ENCODE peak calls at places on chromosome 4, in six cellular contexts. One of them, this sample, is unnamed.
A peak's percentile ranks its signal among the peaks of the same experiment; 100 is the strongest.

GRCh38 chr4:115213705-115214104 is 100.3 kb upstream of the NDST4 start:
- DNase-seq in mesendoderm: no peak
- DNase-seq in H1: no peak
- DNase-seq in IMR-90: no peak
- DNase-seq in neuronal stem cell: no peak
- DNase-seq in H9: no peak
- DNase-seq in this sample: no peak

GRCh38 chr4:168886361-168886760 is 123.7 kb downstream of the CBR4 start:
- DNase-seq in mesendoderm: peak; percentile 80
- DNase-seq in H1: no peak
- DNase-seq in IMR-90: peak; percentile 81
- DNase-seq in neuronal stem cell: no peak
- DNase-seq in H9: no peak
- DNase-seq in this sample: peak; percentile 70

GRCh38 chr4:16775411-16776154 is 122.9 kb downstream of the LDB2 start:
- DNase-seq in mesendoderm: no peak
- DNase-seq in H1: no peak
- DNase-seq in IMR-90: no peak
- DNase-seq in neuronal stem cell: no peak
- DNase-seq in H9: no peak
- DNase-seq in this sample: no peak

GRCh38 chr4:88969271-88969670 is 87.7 kb downstream of the FAM13A start:
- DNase-seq in mesendoderm: no peak
- DNase-seq in H1: no peak
- DNase-seq in IMR-90: no peak
- DNase-seq in neuronal stem cell: no peak
- DNase-seq in H9: no peak
- DNase-seq in this sample: no peak

GRCh38 chr4:11514780-11515432 is 86.2 kb upstream of the HS3ST1 start:
- DNase-seq in mesendoderm: no peak
- DNase-seq in H1: no peak
- DNase-seq in IMR-90: no peak
- DNase-seq in neuronal stem cell: no peak
- DNase-seq in H9: no peak
- DNase-seq in this sample: peak; percentile 61

GRCh38 chr4:105666693-105667092 is 41.8 kb downstream of the INTS12 start:
- DNase-seq in mesendoderm: peak; percentile 37
- DNase-seq in H1: no peak
- DNase-seq in IMR-90: peak; percentile 16
- DNase-seq in neuronal stem cell: no peak
- DNase-seq in H9: no peak
- DNase-seq in this sample: peak; percentile 38

GRCh38 chr4:119124314-119124713 is 11.3 kb upstream of the MYOZ2 start:
- DNase-seq in mesendoderm: peak; percentile 37
- DNase-seq in H1: no peak
- DNase-seq in IMR-90: no peak
- DNase-seq in neuronal stem cell: no peak
- DNase-seq in H9: no peak
- DNase-seq in this sample: peak; percentile 47

GRCh38 chr4:74529284-74530041 is 84.5 kb downstream of the AREG start:
- DNase-seq in mesendoderm: peak; percentile 75
- DNase-seq in H1: no peak
- DNase-seq in IMR-90: no peak
- DNase-seq in neuronal stem cell: no peak
- DNase-seq in H9: no peak
- DNase-seq in this sample: no peak

GRCh38 chr4:6043843-6044242 is 25.6 kb upstream of the C4orf50 start:
- DNase-seq in mesendoderm: no peak
- DNase-seq in H1: no peak
- DNase-seq in IMR-90: no peak
- DNase-seq in neuronal stem cell: no peak
- DNase-seq in H9: no peak
- DNase-seq in this sample: no peak

GRCh38 chr4:113052379-113052951 is 3.0 kb downstream of the ANK2 start:
- DNase-seq in mesendoderm: no peak
- DNase-seq in H1: no peak
- DNase-seq in IMR-90: peak; percentile 11
- DNase-seq in neuronal stem cell: no peak
- DNase-seq in H9: no peak
- DNase-seq in this sample: peak; percentile 72

GRCh38 chr4:17695341-17695740 is 80.9 kb downstream of the MED28 start:
- DNase-seq in mesendoderm: no peak
- DNase-seq in H1: no peak
- DNase-seq in IMR-90: no peak
- DNase-seq in neuronal stem cell: no peak
- DNase-seq in H9: no peak
- DNase-seq in this sample: no peak

GRCh38 chr4:13543648-13544555 is at the start of gene NKX3-2:
- DNase-seq in mesendoderm: no peak
- DNase-seq in H1: no peak
- DNase-seq in IMR-90: peak; percentile 20
- DNase-seq in neuronal stem cell: no peak
- DNase-seq in H9: no peak
- DNase-seq in this sample: peak; percentile 59

GRCh38 chr4:109303141-109303499 is 662 bp upstream of the COL25A1 start:
- DNase-seq in mesendoderm: peak; percentile 88
- DNase-seq in H1: no peak
- DNase-seq in IMR-90: no peak
- DNase-seq in neuronal stem cell: no peak
- DNase-seq in H9: no peak
- DNase-seq in this sample: peak; percentile 72

GRCh38 chr4:6541789-6542188 is 33.2 kb upstream of the MAN2B2 start:
- DNase-seq in mesendoderm: peak; percentile 96
- DNase-seq in H1: no peak
- DNase-seq in IMR-90: no peak
- DNase-seq in neuronal stem cell: no peak
- DNase-seq in H9: no peak
- DNase-seq in this sample: no peak

GRCh38 chr4:6362896-6363295 is 93.2 kb downstream of the WFS1 start:
- DNase-seq in mesendoderm: peak; percentile 76
- DNase-seq in H1: no peak
- DNase-seq in IMR-90: peak; percentile 27
- DNase-seq in neuronal stem cell: peak; percentile 72
- DNase-seq in H9: peak; percentile 73
- DNase-seq in this sample: peak; percentile 15

GRCh38 chr4:156970501-156971167 is 965 bp downstream of the PDGFC start:
- DNase-seq in mesendoderm: peak; percentile 85
- DNase-seq in H1: no peak
- DNase-seq in IMR-90: peak; percentile 62
- DNase-seq in neuronal stem cell: peak; percentile 54
- DNase-seq in H9: peak; percentile 64
- DNase-seq in this sample: peak; percentile 81

GRCh38 chr4:48139688-48140087 is 5.6 kb upstream of the TXK start:
- DNase-seq in mesendoderm: no peak
- DNase-seq in H1: no peak
- DNase-seq in IMR-90: peak; percentile 32
- DNase-seq in neuronal stem cell: no peak
- DNase-seq in H9: no peak
- DNase-seq in this sample: peak; percentile 40

GRCh38 chr4:11424000-11424399 is 4.7 kb downstream of the HS3ST1 start:
- DNase-seq in mesendoderm: peak; percentile 89
- DNase-seq in H1: no peak
- DNase-seq in IMR-90: peak; percentile 4
- DNase-seq in neuronal stem cell: peak; percentile 27
- DNase-seq in H9: peak; percentile 56
- DNase-seq in this sample: peak; percentile 45

GRCh38 chr4:186932196-186932595 is 208.5 kb upstream of the FAT1 start:
- DNase-seq in mesendoderm: no peak
- DNase-seq in H1: no peak
- DNase-seq in IMR-90: no peak
- DNase-seq in neuronal stem cell: no peak
- DNase-seq in H9: no peak
- DNase-seq in this sample: no peak

GRCh38 chr4:152522245-152522644 is 13.6 kb downstream of the FBXW7 start:
- DNase-seq in mesendoderm: no peak
- DNase-seq in H1: no peak
- DNase-seq in IMR-90: no peak
- DNase-seq in neuronal stem cell: no peak
- DNase-seq in H9: no peak
- DNase-seq in this sample: no peak

GRCh38 chr4:149344436-149344835 is 471.2 kb downstream of the IQCM start:
- DNase-seq in mesendoderm: no peak
- DNase-seq in H1: no peak
- DNase-seq in IMR-90: peak; percentile 34
- DNase-seq in neuronal stem cell: no peak
- DNase-seq in H9: no peak
- DNase-seq in this sample: peak; percentile 47

GRCh38 chr4:165992263-165992662 is 119.2 kb downstream of the TLL1 start:
- DNase-seq in mesendoderm: no peak
- DNase-seq in H1: no peak
- DNase-seq in IMR-90: no peak
- DNase-seq in neuronal stem cell: no peak
- DNase-seq in H9: no peak
- DNase-seq in this sample: no peak
- H2BK15ac ChIP-seq in mesendoderm: no peak overlapping the region
- H2BK15ac ChIP-seq in H1: no peak overlapping the region
- H2BK15ac ChIP-seq in IMR-90: no peak overlapping the region
- H2BK15ac ChIP-seq in neuronal stem cell: no peak overlapping the region
- H2BK15ac ChIP-seq in H9: no peak overlapping the region
- H2BK15ac ChIP-seq in this sample: no peak overlapping the region

DNA sequence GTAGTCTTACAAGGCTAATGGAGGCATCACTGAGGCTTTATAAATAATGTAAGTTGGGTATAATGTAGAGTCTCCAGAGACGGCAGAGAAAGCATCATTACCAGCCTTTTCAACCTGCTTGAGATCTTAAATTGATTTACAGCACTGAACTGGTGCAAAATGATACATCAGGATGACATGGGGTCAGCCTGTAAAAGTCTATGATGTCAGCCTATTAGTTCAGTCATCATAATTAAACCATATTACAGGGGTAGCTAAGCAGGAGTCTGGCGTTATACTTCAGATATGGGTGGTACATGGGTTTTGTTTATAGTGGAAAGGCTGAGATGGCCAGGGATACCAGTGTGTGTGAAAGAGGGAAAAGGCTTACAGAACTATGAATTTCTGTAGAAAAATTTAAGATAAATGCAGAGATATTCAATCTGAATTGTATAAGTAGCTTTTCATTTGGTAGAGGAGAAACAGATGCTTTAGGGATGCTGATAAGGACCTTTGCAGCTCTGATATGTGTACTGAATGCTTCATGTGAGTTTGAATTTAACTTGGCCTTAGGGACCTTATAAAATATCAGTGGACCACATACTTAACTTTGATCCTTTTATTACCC is 2.7 kb downstream of the SMAD1 start:
- DNase-seq in mesendoderm: no peak
- DNase-seq in H1: no peak
- DNase-seq in IMR-90: no peak
- DNase-seq in neuronal stem cell: no peak
- DNase-seq in H9: no peak
- DNase-seq in this sample: no peak
- H2BK15ac ChIP-seq in mesendoderm: no peak overlapping the region
- H2BK15ac ChIP-seq in H1: no peak overlapping the region
- H2BK15ac ChIP-seq in IMR-90: no peak overlapping the region
- H2BK15ac ChIP-seq in neuronal stem cell: no peak overlapping the region
- H2BK15ac ChIP-seq in H9: no peak overlapping the region
- H2BK15ac ChIP-seq in this sample: no peak overlapping the region

GRCh38 chr4:80078361-80079092 is 5.5 kb upstream of the ANTXR2 start:
- DNase-seq in mesendoderm: no peak
- DNase-seq in H1: no peak
- DNase-seq in IMR-90: no peak
- DNase-seq in neuronal stem cell: no peak
- DNase-seq in H9: no peak
- DNase-seq in this sample: no peak

GRCh38 chr4:80082693-80083092 is 9.7 kb upstream of the ANTXR2 start:
- DNase-seq in mesendoderm: no peak
- DNase-seq in H1: no peak
- DNase-seq in IMR-90: peak; percentile 56
- DNase-seq in neuronal stem cell: no peak
- DNase-seq in H9: no peak
- DNase-seq in this sample: no peak

GRCh38 chr4:80085081-80085480 is 12.1 kb upstream of the ANTXR2 start:
- DNase-seq in mesendoderm: no peak
- DNase-seq in H1: no peak
- DNase-seq in IMR-90: no peak
- DNase-seq in neuronal stem cell: no peak
- DNase-seq in H9: no peak
- DNase-seq in this sample: no peak

GRCh38 chr4:80079255-80079923 is 6.4 kb upstream of the ANTXR2 start:
- DNase-seq in mesendoderm: no peak
- DNase-seq in H1: no peak
- DNase-seq in IMR-90: no peak
- DNase-seq in neuronal stem cell: no peak
- DNase-seq in H9: no peak
- DNase-seq in this sample: no peak

DNA sequence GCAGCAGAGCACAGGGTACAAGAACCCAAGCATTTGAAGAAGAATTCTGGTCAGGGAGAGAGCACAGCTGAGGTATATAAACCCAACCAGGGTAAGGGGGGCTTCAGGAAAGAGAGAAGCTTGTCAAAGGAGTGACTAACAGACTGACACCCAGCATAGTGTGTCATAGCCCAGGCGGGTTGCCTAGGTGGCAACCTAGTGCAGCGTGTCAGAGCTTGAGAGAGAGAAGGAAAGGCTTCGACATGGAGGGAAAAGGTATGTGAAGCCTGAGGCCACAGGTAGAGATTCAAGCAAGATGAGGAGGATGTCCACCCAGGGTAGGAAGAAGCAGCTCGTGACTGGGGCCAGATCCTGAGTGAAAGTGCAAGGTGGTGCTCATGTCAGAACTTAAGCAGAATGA is 8.5 kb upstream of the ANTXR2 start:
- DNase-seq in mesendoderm: no peak
- DNase-seq in H1: no peak
- DNase-seq in IMR-90: no peak
- DNase-seq in neuronal stem cell: no peak
- DNase-seq in H9: no peak
- DNase-seq in this sample: no peak
- H2BK15ac ChIP-seq in mesendoderm: no peak overlapping the region
- H2BK15ac ChIP-seq in H1: no peak overlapping the region
- H2BK15ac ChIP-seq in IMR-90: no peak overlapping the region
- H2BK15ac ChIP-seq in neuronal stem cell: no peak overlapping the region
- H2BK15ac ChIP-seq in H9: no peak overlapping the region
- H2BK15ac ChIP-seq in this sample: no peak overlapping the region

DNA sequence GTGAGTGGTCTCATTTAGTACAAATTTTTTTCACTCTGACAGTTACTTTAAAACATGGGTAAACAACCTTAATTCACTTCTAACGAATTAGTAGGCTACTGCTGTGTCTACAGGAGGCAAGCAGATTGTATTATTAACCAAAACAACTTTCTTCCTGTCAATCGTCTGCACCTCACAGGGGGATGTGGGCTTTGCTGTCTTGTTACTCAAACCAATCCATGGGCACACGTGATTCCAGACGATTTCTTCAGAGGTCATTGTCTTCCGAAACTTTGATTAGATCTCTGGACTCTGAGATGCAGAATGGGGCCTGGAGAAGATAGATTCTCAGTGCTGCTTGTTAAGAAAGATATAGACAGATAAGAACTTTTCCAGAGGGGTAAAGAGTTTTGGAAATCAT is 327.8 kb downstream of the DHX15 start:
- DNase-seq in mesendoderm: no peak
- DNase-seq in H1: no peak
- DNase-seq in IMR-90: no peak
- DNase-seq in neuronal stem cell: no peak
- DNase-seq in H9: no peak
- DNase-seq in this sample: no peak
- H2BK15ac ChIP-seq in mesendoderm: no peak overlapping the region
- H2BK15ac ChIP-seq in H1: no peak overlapping the region
- H2BK15ac ChIP-seq in IMR-90: no peak overlapping the region
- H2BK15ac ChIP-seq in neuronal stem cell: no peak overlapping the region
- H2BK15ac ChIP-seq in H9: no peak overlapping the region
- H2BK15ac ChIP-seq in this sample: no peak overlapping the region

This sample was measured in mesenchymal stem cell.